ENCODE peak calls at places on chromosome 15, in ten cellular contexts. A is stomach; W is psoas muscle; V is CD8-positive, alpha-beta T cell; S is mucosa of descending colon; D is neural crest cell; I is IMR-90; E is B cell; L is fibroblast of mammary gland; F is cardiac fibroblast. X is an unnamed sample.

GRCh38 chr15:67174864-67175573 is 79.4 kb downstream of the AAGAB start:
- DNase-seq in D (no peak), W (no peak), V (no peak), E (no peak), A (peak), L (no peak), I (peak), S (peak), F (peak), X (no peak)

GRCh38 chr15:91867581-91868026 is 14.1 kb downstream of the SLCO3A1 start:
- DNase-seq in L (peak), F (peak), E (no peak), A (peak), S (peak), W (peak), V (no peak), D (no peak), I (peak), X (no peak)

GRCh38 chr15:43518073-43518761 is 809 bp downstream of the MAP1A start:
- DNase-seq in I (peak), A (no peak), V (no peak), W (no peak), F (peak), E (no peak), D (peak), S (no peak), L (no peak), X (no peak)

GRCh38 chr15:59543721-59544547 is 67.6 kb upstream of the GCNT3 start:
- DNase-seq in W (no peak), E (no peak), L (no peak), S (peak), A (no peak), D (no peak), F (no peak), V (no peak), I (no peak), X (no peak)

GRCh38 chr15:34514251-34514760 is 69.1 kb downstream of the GOLGA8B start:
- DNase-seq in F (no peak), I (no peak), S (peak), V (peak), W (peak), A (no peak), L (no peak), E (no peak), D (no peak), X (no peak)

GRCh38 chr15:77688270-77689058 is 55.8 kb upstream of the LINGO1 start:
- DNase-seq in E (no peak), F (peak), I (no peak), V (no peak), S (no peak), L (no peak), A (no peak), D (no peak), W (peak), X (no peak)

GRCh38 chr15:36682091-36682490 is 102.7 kb downstream of the CDIN1 start:
- DNase-seq in L (peak), I (peak), D (no peak), W (no peak), S (no peak), A (no peak), E (no peak), V (no peak), F (peak), X (no peak)

GRCh38 chr15:81071130-81071529 is 62.9 kb upstream of the CFAP161 start:
- DNase-seq in W (no peak), L (peak), I (peak), S (no peak), E (no peak), V (no peak), F (peak), D (no peak), A (no peak), X (no peak)

GRCh38 chr15:56765252-56765651 is 31.9 kb upstream of the ZNF280D start:
- DNase-seq in A (no peak), W (no peak), I (peak), E (no peak), V (no peak), D (no peak), F (peak), S (peak), L (peak), X (no peak)

GRCh38 chr15:78565097-78565950 is at the start of gene CHRNA5:
- DNase-seq in I (peak), W (peak), V (peak), L (peak), E (peak), F (peak), A (peak), S (peak), D (peak), X (peak)

GRCh38 chr15:81351651-81352050 is 22.4 kb downstream of the TMC3 start:
- DNase-seq in L (no peak), A (no peak), V (no peak), D (no peak), I (no peak), E (no peak), F (no peak), S (no peak), W (no peak), X (no peak)

GRCh38 chr15:73560501-73561117 is 72.6 kb downstream of the NPTN start:
- DNase-seq in W (no peak), F (peak), I (peak), E (no peak), A (no peak), V (no peak), S (peak), D (no peak), L (peak), X (no peak)
- TF ChIP-seq CTCF in W (peak), F (peak), I (peak), E (peak), A (no peak), V (peak), S (peak), D (peak), L (peak), X (peak)

DNA sequence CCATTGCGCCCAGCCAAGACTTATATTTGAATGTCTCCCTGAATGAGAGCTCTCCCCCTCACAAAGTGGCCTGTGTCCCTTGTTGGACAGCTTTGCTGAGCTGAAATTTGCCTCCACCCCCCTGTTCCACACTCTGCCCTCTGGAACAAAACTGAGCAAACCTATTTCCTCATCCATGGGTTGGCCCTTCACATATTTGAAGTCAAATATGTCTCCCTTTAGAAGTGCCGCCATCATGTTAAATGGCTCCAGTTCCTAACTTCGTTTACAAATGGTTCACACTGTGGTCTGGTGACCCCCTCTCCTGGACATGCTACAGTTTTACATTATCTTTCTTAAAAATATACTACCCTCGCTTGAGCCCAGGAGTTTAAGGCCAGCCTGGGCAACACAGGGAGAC is 4.6 kb downstream of the PLIN1 start:
- DNase-seq in L (no peak), I (no peak), A (no peak), W (no peak), S (no peak), D (no peak), F (no peak), V (no peak), E (no peak), X (no peak)
- TF ChIP-seq CTCF in L (no peak), I (no peak), A (no peak), W (no peak), S (no peak), D (no peak), F (no peak), V (no peak), E (no peak), X (no peak)

GRCh38 chr15:98917417-98917816 is 90.2 kb downstream of the PGPEP1L start:
- DNase-seq in V (no peak), A (no peak), W (no peak), F (no peak), E (no peak), L (no peak), S (no peak), I (no peak), D (no peak), X (no peak)

GRCh38 chr15:98909968-98910885 is 97.4 kb downstream of the PGPEP1L start:
- DNase-seq in S (no peak), A (no peak), I (no peak), V (no peak), L (no peak), E (no peak), W (no peak), D (no peak), F (no peak), X (no peak)

GRCh38 chr15:98916826-98917225 is 90.8 kb downstream of the PGPEP1L start:
- DNase-seq in A (no peak), W (no peak), V (no peak), S (no peak), F (no peak), L (no peak), I (no peak), E (no peak), D (no peak), X (no peak)

GRCh38 chr15:98920091-98920880 is 87.3 kb downstream of the PGPEP1L start:
- DNase-seq in V (no peak), D (no peak), E (no peak), L (peak), S (no peak), I (no peak), W (no peak), A (no peak), F (no peak), X (no peak)

DNA sequence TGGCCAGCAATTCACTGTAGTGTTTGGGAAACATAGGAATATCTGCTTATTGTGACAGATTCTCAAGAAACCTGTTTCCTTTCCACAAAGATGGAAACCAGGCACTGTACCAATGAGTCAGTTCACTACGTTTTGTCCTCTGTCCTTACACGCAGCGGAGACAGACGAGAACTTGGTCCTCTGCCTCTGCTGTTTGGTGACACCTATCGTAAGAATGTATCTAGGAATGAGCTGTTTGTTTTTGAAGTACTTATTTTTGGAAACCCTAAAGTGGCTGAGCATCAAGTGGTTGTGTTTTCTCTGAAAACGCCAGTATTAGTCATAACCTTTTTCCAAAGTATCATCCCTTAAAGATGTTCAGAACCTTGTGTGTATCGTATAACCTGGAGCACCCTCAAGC is 93.0 kb downstream of the PGPEP1L start:
- DNase-seq in W (no peak), E (no peak), V (no peak), D (no peak), I (peak), F (peak), S (no peak), A (no peak), L (peak), X (no peak)
- TF ChIP-seq CTCF in W (no peak), E (no peak), V (no peak), D (no peak), I (peak), F (no peak), S (no peak), A (no peak), L (no peak), X (no peak)

DNA sequence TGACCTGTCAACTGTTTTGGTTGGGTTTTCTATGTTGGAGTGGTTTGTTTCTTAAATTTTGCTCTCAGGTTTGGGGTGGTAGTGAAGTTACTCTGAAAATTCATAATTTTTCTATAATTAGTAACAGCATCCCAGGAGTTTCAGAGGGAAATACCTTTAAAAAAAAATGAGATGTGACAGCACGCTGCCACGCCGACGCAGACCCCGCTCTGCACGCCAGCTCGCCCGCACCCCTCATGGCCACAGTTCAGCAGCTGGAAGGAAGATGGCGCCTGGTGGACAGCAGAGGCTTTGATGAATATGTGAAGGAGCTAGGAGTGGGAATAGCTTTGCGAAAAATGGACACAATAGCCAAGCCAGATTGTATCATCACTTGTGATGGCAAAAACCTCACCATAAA is 34.6 kb downstream of the AKAP13 start:
- DNase-seq in D (no peak), E (no peak), A (no peak), F (no peak), S (no peak), W (no peak), I (no peak), L (no peak), V (no peak), X (no peak)
- TF ChIP-seq CTCF in D (no peak), E (no peak), A (no peak), F (no peak), S (no peak), W (no peak), I (no peak), L (no peak), V (no peak), X (no peak)

X was measured in type B pancreatic cell.